ENCODE peak calls at places on chromosome 16, in eight cellular contexts. M, V, N, S, P, L, Z and H are unnamed samples.

GRCh38 chr16:2008009-2008526 is 1.6 kb downstream of the ZNF598 start:
- DNase-seq in Z (no peak), S (no peak), V (peak), P (peak), M (peak), L (peak), N (no peak), H (no peak)

GRCh38 chr16:57525761-57526160 is 10.6 kb downstream of the CCDC102A start:
- DNase-seq in S (no peak), M (no peak), N (no peak), L (no peak), V (no peak), Z (peak), P (no peak), H (no peak)

GRCh38 chr16:1919680-1919998 is 1.4 kb upstream of the HS3ST6 start:
- DNase-seq in P (no peak), S (no peak), V (no peak), Z (no peak), M (no peak), L (no peak), N (no peak), H (no peak)

GRCh38 chr16:71436473-71436872 is 5.4 kb downstream of the TLE7 start:
- DNase-seq in M (no peak), L (no peak), V (no peak), S (no peak), N (no peak), P (no peak), Z (no peak), H (no peak)

GRCh38 chr16:86022381-86022960 is 123.5 kb downstream of the IRF8 start:
- DNase-seq in P (no peak), L (no peak), M (no peak), Z (no peak), S (no peak), V (no peak), N (no peak), H (no peak)

GRCh38 chr16:88315543-88316105 is 67.1 kb upstream of the ZNF469 start:
- DNase-seq in L (no peak), P (no peak), N (peak), S (no peak), V (peak), M (no peak), Z (peak), H (no peak)

GRCh38 chr16:87375426-87376135 is 8.0 kb downstream of the FBXO31 start:
- DNase-seq in M (no peak), V (no peak), Z (no peak), L (no peak), P (no peak), S (no peak), N (no peak), H (no peak)

GRCh38 chr16:27778926-27779570 is 229.1 kb downstream of the KATNIP start:
- DNase-seq in N (no peak), V (no peak), S (no peak), Z (no peak), M (no peak), P (no peak), L (no peak), H (no peak)

GRCh38 chr16:24540575-24541240 is 1.3 kb downstream of the RBBP6 start:
- DNase-seq in N (no peak), P (peak), M (no peak), V (no peak), Z (no peak), S (no peak), L (peak), H (peak)

GRCh38 chr16:733382-734207 is 6.7 kb downstream of the HAGHL start:
- DNase-seq in N (peak), L (no peak), Z (peak), M (no peak), V (no peak), S (no peak), P (no peak), H (no peak)

GRCh38 chr16:56227936-56228335 is 36.6 kb downstream of the GNAO1 start:
- DNase-seq in P (no peak), Z (no peak), S (no peak), V (no peak), N (no peak), M (no peak), L (no peak), H (no peak)

GRCh38 chr16:4103741-4104140 is 12.5 kb downstream of the ADCY9 start:
- DNase-seq in M (no peak), P (no peak), N (no peak), L (no peak), S (no peak), Z (no peak), V (no peak), H (no peak)

GRCh38 chr16:84379731-84380369 is 11.5 kb downstream of the ATP2C2 start:
- DNase-seq in S (no peak), Z (no peak), N (no peak), V (no peak), L (peak), P (no peak), M (no peak), H (no peak)

DNA sequence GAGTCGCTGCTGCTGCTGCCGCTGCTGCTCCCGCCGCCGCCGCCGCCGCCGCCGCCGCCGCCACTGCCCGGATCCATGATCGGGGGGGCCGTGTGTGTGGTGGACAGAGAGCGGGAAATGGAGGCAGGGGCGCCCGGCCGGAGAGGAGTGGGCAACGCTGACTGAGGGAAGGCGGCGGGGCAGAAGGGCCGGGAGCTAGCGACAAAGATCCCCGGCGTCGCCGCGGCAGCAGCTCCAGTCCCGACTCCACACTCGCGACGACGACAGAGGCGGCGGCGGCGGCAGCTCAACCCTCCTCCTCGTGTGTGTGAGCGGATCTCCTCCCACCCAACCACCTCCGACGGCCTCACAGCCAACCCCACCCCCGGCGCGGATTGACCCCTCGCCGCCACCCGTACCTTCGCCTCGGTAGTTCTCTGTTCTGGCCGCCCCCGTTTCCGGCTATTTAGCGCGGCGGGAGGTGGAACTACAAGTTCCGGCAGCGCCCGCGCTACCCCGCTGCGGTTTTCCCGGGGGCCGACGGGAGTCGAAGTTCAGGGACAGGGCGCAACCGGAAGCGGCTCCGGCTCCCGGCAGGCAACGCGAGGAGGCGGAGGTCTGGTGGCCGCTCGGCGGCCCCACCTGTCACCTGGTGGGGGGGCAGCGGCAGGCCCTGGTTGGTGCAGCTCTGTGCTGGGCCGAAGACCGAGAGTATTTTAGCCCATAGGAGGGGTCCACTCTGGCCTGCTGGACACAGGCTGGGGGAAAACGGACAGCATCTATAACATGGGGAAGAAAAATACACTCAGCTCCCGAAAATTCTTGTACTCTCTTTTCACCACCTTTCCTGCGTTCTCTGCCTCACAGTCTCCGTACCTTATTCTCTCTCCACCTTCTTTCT is at the start of gene GSPT1:
- DNase-seq in V (peak), P (peak), Z (peak), N (peak), L (peak), M (peak), S (peak), H (peak)
- TF ChIP-seq CTCF in V (peak), P (peak), Z (no peak), N (no peak), L (no peak), M (no peak), S (no peak), H (no peak)

GRCh38 chr16:15811416-15811777 is 45.4 kb downstream of the MYH11 start:
- DNase-seq in N (no peak), Z (no peak), M (no peak), V (no peak), P (no peak), L (no peak), S (no peak), H (no peak)
- TF ChIP-seq CTCF in N (no peak), Z (no peak), M (no peak), V (no peak), P (no peak), L (no peak), S (no peak), H (no peak)

DNA sequence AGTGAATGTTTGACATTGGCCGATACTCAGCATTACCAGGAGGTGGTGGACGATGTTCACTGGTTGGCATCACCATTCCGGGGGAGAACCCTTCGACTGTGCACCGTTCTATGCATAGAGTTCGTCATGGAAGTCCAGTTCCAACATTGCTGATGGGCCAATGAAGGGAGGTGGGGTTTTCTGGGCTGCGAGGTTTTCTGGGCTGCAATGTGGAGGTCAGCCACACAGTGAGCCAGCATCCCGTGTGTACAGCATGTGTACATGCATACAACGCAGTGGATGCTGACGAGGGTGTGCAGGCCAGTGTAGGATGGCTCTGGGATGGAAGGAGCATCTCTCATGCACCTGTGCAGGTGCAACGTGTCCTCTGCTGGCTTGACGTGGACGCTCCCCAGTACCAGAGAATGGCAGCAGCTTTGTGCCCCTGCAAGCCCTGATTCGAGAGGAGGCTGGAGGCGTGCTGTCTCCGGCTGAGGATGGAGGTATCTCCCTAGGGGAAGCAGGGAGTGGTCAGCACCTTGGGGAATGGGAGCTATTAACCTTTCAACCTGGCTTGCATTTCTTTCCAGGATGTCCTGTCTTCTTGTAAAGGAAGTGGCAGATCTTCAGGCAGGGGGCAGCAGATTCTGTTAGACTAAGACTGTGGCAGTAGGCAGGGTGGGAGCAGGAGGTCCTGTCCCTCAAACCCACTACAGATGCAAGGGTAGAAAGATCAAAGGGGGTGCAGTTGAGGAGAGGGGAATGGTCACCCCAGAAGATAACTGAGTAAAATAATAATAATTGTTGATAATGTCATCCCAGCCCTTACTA is 98.2 kb downstream of the CYLD start:
- DNase-seq in M (no peak), L (no peak), V (no peak), S (no peak), P (no peak), N (no peak), Z (no peak), H (no peak)
- TF ChIP-seq CTCF in M (no peak), L (no peak), V (no peak), S (no peak), P (peak), N (no peak), Z (no peak), H (no peak)

GRCh38 chr16:67404740-67405226 is 11.5 kb upstream of the TPPP3 start:
- DNase-seq in M (no peak), V (no peak), L (peak), Z (no peak), N (no peak), S (no peak), P (no peak), H (no peak)
- TF ChIP-seq CTCF in M (no peak), V (no peak), L (no peak), Z (no peak), N (no peak), S (no peak), P (no peak), H (no peak)

GRCh38 chr16:3028716-3029319 is 5.0 kb downstream of the THOC6 start:
- DNase-seq in N (no peak), S (peak), L (no peak), V (no peak), P (no peak), M (no peak), Z (no peak), H (no peak)

GRCh38 chr16:3026609-3027487 is 3.0 kb downstream of the THOC6 start:
- DNase-seq in L (no peak), N (no peak), V (no peak), S (peak), P (no peak), M (no peak), Z (no peak), H (no peak)

GRCh38 chr16:3029499-3030127 is 5.8 kb downstream of the THOC6 start:
- DNase-seq in P (no peak), V (no peak), N (no peak), L (no peak), M (no peak), S (no peak), Z (no peak), H (peak)

GRCh38 chr16:3027488-3027795 is 3.6 kb downstream of the THOC6 start:
- DNase-seq in S (no peak), L (no peak), Z (no peak), V (no peak), M (no peak), N (no peak), P (no peak), H (no peak)

DNA sequence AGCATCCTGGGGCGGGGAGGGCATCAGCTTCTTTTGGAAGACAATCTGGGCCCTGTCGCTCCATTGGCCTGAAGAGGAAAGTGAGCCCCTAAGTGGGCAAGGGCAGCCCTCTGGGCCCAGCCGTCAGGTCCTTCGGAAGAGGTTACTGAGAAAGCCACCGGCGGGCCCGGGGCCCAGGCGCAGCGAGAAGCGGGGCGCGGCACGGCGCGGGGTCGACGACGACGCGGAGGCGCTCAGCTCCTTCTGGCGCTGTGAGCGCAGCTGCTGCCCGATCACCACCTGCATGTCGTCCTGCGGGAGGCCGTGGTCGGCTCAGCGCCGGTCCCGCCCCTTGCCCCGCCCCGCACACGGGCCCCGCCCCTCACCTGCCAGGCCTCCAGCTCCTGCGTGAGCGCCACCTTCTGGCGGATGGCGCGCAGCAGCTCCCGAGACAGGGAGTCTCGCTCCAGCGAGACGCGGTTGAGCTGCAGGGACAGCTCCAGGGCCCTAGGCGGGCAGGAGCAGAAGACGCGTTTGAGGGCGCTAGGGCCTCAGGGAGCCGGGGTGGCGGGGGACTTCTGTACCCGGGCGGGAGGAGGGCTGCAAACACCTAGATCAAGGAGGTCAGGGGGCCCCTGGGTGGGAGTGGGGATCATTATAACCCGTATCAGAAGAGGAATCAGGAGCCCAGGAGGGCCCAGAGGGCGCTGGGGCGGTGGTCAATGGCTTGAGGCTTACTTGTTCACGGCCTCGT is 4.3 kb downstream of the THOC6 start:
- DNase-seq in M (no peak), N (peak), P (peak), V (peak), S (peak), L (peak), Z (peak), H (peak)
- TF ChIP-seq CTCF in M (peak), N (peak), P (peak), V (peak), S (peak), L (peak), Z (peak), H (peak)